ENCODE peak calls at places on chromosomes 12 and 14, in seven cellular contexts. One of them, this sample, is unnamed.
A peak's percentile ranks its signal among the peaks of the same experiment; 100 is the strongest.

GRCh38 chr12:64633186-64633939 is 23.1 kb downstream of the RASSF3 start:
- DNase-seq in EH: no peak
- DNase-seq in H7: no peak
- DNase-seq in upper lobe of right lung: no peak
- DNase-seq in mucosa of descending colon: no peak
- DNase-seq in GM10248: no peak
- DNase-seq in IMR-90: no peak
- DNase-seq in this sample: no peak

GRCh38 chr14:23469127-23469905 is at the start of gene NGDN:
- DNase-seq in mucosa of descending colon: peak; percentile 91
- DNase-seq in upper lobe of right lung: peak; percentile 93
- DNase-seq in IMR-90: peak; percentile 100
- DNase-seq in GM10248: peak; percentile 94
- DNase-seq in H7: peak; percentile 95
- DNase-seq in EH: peak; percentile 100
- DNase-seq in this sample: peak; percentile 100

GRCh38 chr12:53051058-53051880 is 1.4 kb downstream of the TNS2 start:
- DNase-seq in EH: peak; percentile 79
- DNase-seq in mucosa of descending colon: peak; percentile 75
- DNase-seq in upper lobe of right lung: peak; percentile 82
- DNase-seq in IMR-90: peak; percentile 70
- DNase-seq in H7: peak; percentile 26
- DNase-seq in GM10248: no peak
- DNase-seq in this sample: peak; percentile 96

GRCh38 chr12:67388331-67389163 is 119.4 kb downstream of the CAND1 start:
- DNase-seq in mucosa of descending colon: no peak
- DNase-seq in GM10248: no peak
- DNase-seq in upper lobe of right lung: no peak
- DNase-seq in IMR-90: no peak
- DNase-seq in H7: peak; percentile 17
- DNase-seq in EH: no peak
- DNase-seq in this sample: no peak

GRCh38 chr14:49586673-49587460 is 687 bp upstream of the RPS29 start:
- DNase-seq in upper lobe of right lung: no peak
- DNase-seq in mucosa of descending colon: no peak
- DNase-seq in EH: peak; percentile 78
- DNase-seq in GM10248: peak; percentile 55
- DNase-seq in IMR-90: peak; percentile 82
- DNase-seq in H7: peak; percentile 59
- DNase-seq in this sample: peak; percentile 90

GRCh38 chr14:21414137-21414631 is 30.4 kb upstream of the SUPT16H start:
- DNase-seq in upper lobe of right lung: no peak
- DNase-seq in EH: no peak
- DNase-seq in GM10248: peak; percentile 52
- DNase-seq in mucosa of descending colon: no peak
- DNase-seq in H7: no peak
- DNase-seq in IMR-90: no peak
- DNase-seq in this sample: no peak

GRCh38 chr12:66269757-66270383 is 32.4 kb upstream of the HELB start:
- DNase-seq in IMR-90: peak; percentile 62
- DNase-seq in H7: peak; percentile 49
- DNase-seq in upper lobe of right lung: no peak
- DNase-seq in GM10248: peak; percentile 37
- DNase-seq in mucosa of descending colon: no peak
- DNase-seq in EH: peak; percentile 65
- DNase-seq in this sample: peak; percentile 50

GRCh38 chr14:103280278-103280917 is 53.6 kb upstream of the EIF5 start:
- DNase-seq in EH: peak; percentile 6
- DNase-seq in GM10248: no peak
- DNase-seq in IMR-90: no peak
- DNase-seq in upper lobe of right lung: no peak
- DNase-seq in H7: no peak
- DNase-seq in mucosa of descending colon: no peak
- DNase-seq in this sample: no peak

GRCh38 chr14:88437659-88438058 is 52.2 kb downstream of the SPATA7 start:
- DNase-seq in mucosa of descending colon: no peak
- DNase-seq in EH: no peak
- DNase-seq in GM10248: no peak
- DNase-seq in upper lobe of right lung: no peak
- DNase-seq in IMR-90: no peak
- DNase-seq in H7: no peak
- DNase-seq in this sample: no peak

GRCh38 chr12:44247588-44247987 is 411.7 kb downstream of the TMEM117 start:
- DNase-seq in mucosa of descending colon: no peak
- DNase-seq in upper lobe of right lung: no peak
- DNase-seq in H7: peak; percentile 5
- DNase-seq in EH: no peak
- DNase-seq in IMR-90: no peak
- DNase-seq in GM10248: no peak
- DNase-seq in this sample: no peak

GRCh38 chr12:49518914-49519573 is 19.8 kb upstream of the KCNH3 start:
- DNase-seq in upper lobe of right lung: no peak
- DNase-seq in mucosa of descending colon: no peak
- DNase-seq in EH: peak; percentile 31
- DNase-seq in IMR-90: peak; percentile 62
- DNase-seq in GM10248: no peak
- DNase-seq in H7: no peak
- DNase-seq in this sample: peak; percentile 58

GRCh38 chr12:92912052-92912451 is 17.0 kb downstream of the EEA1 start:
- DNase-seq in EH: peak; percentile 54
- DNase-seq in mucosa of descending colon: no peak
- DNase-seq in IMR-90: peak; percentile 32
- DNase-seq in H7: no peak
- DNase-seq in upper lobe of right lung: no peak
- DNase-seq in GM10248: no peak
- DNase-seq in this sample: peak; percentile 50

GRCh38 chr14:81157431-81157830 is 63.3 kb downstream of the GTF2A1 start:
- DNase-seq in upper lobe of right lung: no peak
- DNase-seq in EH: peak; percentile 28
- DNase-seq in IMR-90: no peak
- DNase-seq in H7: no peak
- DNase-seq in mucosa of descending colon: no peak
- DNase-seq in GM10248: no peak
- DNase-seq in this sample: no peak

GRCh38 chr12:69879007-69879960 is 54.3 kb downstream of the MYRFL start:
- DNase-seq in H7: peak; percentile 75
- DNase-seq in IMR-90: peak; percentile 69
- DNase-seq in GM10248: peak; percentile 79
- DNase-seq in EH: peak; percentile 73
- DNase-seq in mucosa of descending colon: peak; percentile 54
- DNase-seq in upper lobe of right lung: peak; percentile 72
- DNase-seq in this sample: peak; percentile 71

GRCh38 chr12:132162508-132163031 is 18.3 kb downstream of the NOC4L start:
- DNase-seq in EH: peak; percentile 91
- DNase-seq in IMR-90: peak; percentile 77
- DNase-seq in GM10248: no peak
- DNase-seq in H7: no peak
- DNase-seq in upper lobe of right lung: peak; percentile 67
- DNase-seq in mucosa of descending colon: peak; percentile 55
- DNase-seq in this sample: peak; percentile 74

GRCh38 chr12:62403031-62403430 is 63.6 kb upstream of the MON2 start:
- DNase-seq in upper lobe of right lung: no peak
- DNase-seq in IMR-90: no peak
- DNase-seq in GM10248: no peak
- DNase-seq in mucosa of descending colon: no peak
- DNase-seq in EH: no peak
- DNase-seq in H7: no peak
- DNase-seq in this sample: peak; percentile 9

GRCh38 chr14:78790262-78790661 is 620.1 kb downstream of the NRXN3 start:
- DNase-seq in upper lobe of right lung: no peak
- DNase-seq in H7: peak; percentile 15
- DNase-seq in IMR-90: no peak
- DNase-seq in mucosa of descending colon: no peak
- DNase-seq in GM10248: no peak
- DNase-seq in EH: no peak
- DNase-seq in this sample: no peak

GRCh38 chr12:106138646-106139421 is at the start of gene NUAK1:
- DNase-seq in mucosa of descending colon: peak; percentile 66
- DNase-seq in EH: peak; percentile 85
- DNase-seq in upper lobe of right lung: peak; percentile 79
- DNase-seq in GM10248: peak; percentile 26
- DNase-seq in H7: peak; percentile 93
- DNase-seq in IMR-90: peak; percentile 45
- DNase-seq in this sample: peak; percentile 63

GRCh38 chr14:97369901-97370300 is 572.7 kb downstream of the VRK1 start:
- DNase-seq in GM10248: no peak
- DNase-seq in EH: no peak
- DNase-seq in mucosa of descending colon: no peak
- DNase-seq in upper lobe of right lung: no peak
- DNase-seq in H7: no peak
- DNase-seq in IMR-90: no peak
- DNase-seq in this sample: no peak

GRCh38 chr12:65986047-65986446 is 144.5 kb downstream of the LLPH start:
- DNase-seq in H7: no peak
- DNase-seq in mucosa of descending colon: no peak
- DNase-seq in EH: peak; percentile 18
- DNase-seq in upper lobe of right lung: no peak
- DNase-seq in IMR-90: no peak
- DNase-seq in GM10248: no peak
- DNase-seq in this sample: no peak

GRCh38 chr12:11706509-11707331 is 57.2 kb downstream of the ETV6 start:
- DNase-seq in GM10248: no peak
- DNase-seq in H7: no peak
- DNase-seq in IMR-90: peak; percentile 39
- DNase-seq in EH: no peak
- DNase-seq in mucosa of descending colon: no peak
- DNase-seq in upper lobe of right lung: no peak
- DNase-seq in this sample: peak; percentile 58

GRCh38 chr12:84996759-84997158 is 39.3 kb downstream of the TSPAN19 start:
- DNase-seq in GM10248: no peak
- DNase-seq in mucosa of descending colon: no peak
- DNase-seq in upper lobe of right lung: no peak
- DNase-seq in EH: no peak
- DNase-seq in H7: no peak
- DNase-seq in IMR-90: no peak
- DNase-seq in this sample: no peak

GRCh38 chr12:87157791-87158190 is 871.4 kb downstream of the C12orf50 start:
- DNase-seq in EH: peak; percentile 23
- DNase-seq in IMR-90: peak; percentile 97
- DNase-seq in GM10248: no peak
- DNase-seq in upper lobe of right lung: no peak
- DNase-seq in mucosa of descending colon: no peak
- DNase-seq in H7: no peak
- DNase-seq in this sample: peak; percentile 91

GRCh38 chr12:70983692-70984091 is 63.2 kb upstream of the PTPRR start:
- DNase-seq in upper lobe of right lung: no peak
- DNase-seq in H7: peak; percentile 33
- DNase-seq in GM10248: no peak
- DNase-seq in EH: no peak
- DNase-seq in IMR-90: no peak
- DNase-seq in mucosa of descending colon: no peak
- DNase-seq in this sample: peak; percentile 24